ENCODE peak calls at places on chromosomes 12 and 14, in five cellular contexts. J is Daoy, F is HS-27A, V is stomach, P is amniotic stem cell. N is an unnamed sample.

GRCh38 chr14:44961151-44961729 is 507 bp downstream of the KLHL28 start:
- DNase-seq in J (peak), F (peak), V (peak), P (peak), N (peak)

GRCh38 chr12:52260351-52261210 is 13.9 kb upstream of the KRT86 start:
- DNase-seq in J (peak), F (no peak), V (no peak), P (no peak), N (peak)

GRCh38 chr12:110543252-110543959 is 39.7 kb downstream of the PPTC7 start:
- DNase-seq in J (peak), F (no peak), V (peak), P (no peak), N (peak)

GRCh38 chr14:53954551-53955233 is 1.9 kb downstream of the BMP4 start:
- DNase-seq in J (peak), F (peak), V (no peak), P (no peak), N (peak)

GRCh38 chr12:124442772-124443445 is 124.5 kb downstream of the NCOR2 start:
- DNase-seq in J (no peak), F (no peak), V (no peak), P (no peak), N (peak)

GRCh38 chr12:11743748-11744147 is 94.3 kb downstream of the ETV6 start:
- DNase-seq in J (no peak), F (no peak), V (no peak), P (no peak), N (no peak)

GRCh38 chr12:6764011-6764828 is 1.9 kb upstream of the PTMS start:
- DNase-seq in J (peak), F (peak), V (peak), P (peak), N (peak)

GRCh38 chr14:67245104-67245503 is 3.9 kb downstream of the PALS1 start:
- DNase-seq in J (no peak), F (no peak), V (no peak), P (no peak), N (no peak)

GRCh38 chr14:33016611-33017010 is 77.9 kb downstream of the NPAS3 start:
- DNase-seq in J (no peak), F (no peak), V (no peak), P (no peak), N (no peak)

GRCh38 chr14:79658224-79658623 is 553.1 kb downstream of the DIO2 start:
- DNase-seq in J (no peak), F (no peak), V (no peak), P (no peak), N (no peak)

GRCh38 chr14:61749867-61750266 is 12.4 kb upstream of the SNAPC1 start:
- DNase-seq in J (peak), F (no peak), V (no peak), P (no peak), N (no peak)

GRCh38 chr12:53726946-53727309 is 324 bp downstream of the CALCOCO1 start:
- DNase-seq in J (peak), F (no peak), V (no peak), P (no peak), N (peak)

GRCh38 chr12:105617141-105617540 is 286.6 kb downstream of the C12orf75 start:
- DNase-seq in J (peak), F (no peak), V (no peak), P (no peak), N (peak)

GRCh38 chr14:91127411-91127810 is 13.5 kb downstream of the DGLUCY start:
- DNase-seq in J (no peak), F (no peak), V (peak), P (no peak), N (peak)

GRCh38 chr12:114405199-114405448 is 820 bp downstream of the TBX5 start:
- DNase-seq in J (no peak), F (no peak), V (no peak), P (no peak), N (no peak)

GRCh38 chr14:93788557-93789365 is 476 bp upstream of the PRIMA1 start:
- DNase-seq in J (peak), F (no peak), V (peak), P (no peak), N (no peak)

GRCh38 chr12:84408936-84409335 is 503.7 kb downstream of the SLC6A15 start:
- DNase-seq in J (peak), F (no peak), V (no peak), P (no peak), N (no peak)

GRCh38 chr12:10191865-10192264 is 13.0 kb downstream of the TMEM52B start:
- DNase-seq in J (peak), F (no peak), V (no peak), P (no peak), N (peak)

GRCh38 chr12:99983721-99984258 is 946 bp downstream of the ANKS1B start:
- DNase-seq in J (no peak), F (no peak), V (no peak), P (no peak), N (no peak)

GRCh38 chr12:42336286-42336685 is 10.3 kb downstream of the PPHLN1 start:
- DNase-seq in J (no peak), F (no peak), V (no peak), P (no peak), N (no peak)

GRCh38 chr14:89000007-89000942 is 175.8 kb downstream of the TTC8 start:
- DNase-seq in J (peak), F (peak), V (peak), P (peak), N (peak)

GRCh38 chr12:90355701-90356345 is 599.2 kb downstream of the CCER1 start:
- DNase-seq in J (no peak), F (no peak), V (no peak), P (no peak), N (no peak)

GRCh38 chr12:51270847-51271518 is 768 bp upstream of the SMAGP start:
- DNase-seq in J (peak), F (peak), V (no peak), P (peak), N (peak)

GRCh38 chr14:34302654-34303053 is 159.4 kb downstream of the SPTSSA start:
- DNase-seq in J (no peak), F (no peak), V (no peak), P (no peak), N (no peak)

GRCh38 chr12:132450391-132451171 is 39.4 kb upstream of the FBRSL1 start:
- DNase-seq in J (no peak), F (no peak), V (no peak), P (no peak), N (no peak)

N was measured in M059J.